ENCODE peak calls at places on chromosomes 13 and 19, in four cellular contexts. One of them, this sample, is unnamed.

GRCh38 chr19:55082023-55082851 is 6.6 kb downstream of the EPS8L1 start:
- DNase-seq in activated effector memory CD4-positive, alpha-beta T cell treated with Interleukin-2 at 50 U/mL for 16 hours: no peak
- DNase-seq in stimulated activated naive CD8-positive, alpha-beta T cell treated with anti-CD3 and anti-CD28 coated beads, Interleukin-15, Interleukin-2, amounts not matched to agents 100 U/mL and 50 U/mL, for 24 hours: peak
- DNase-seq in ELR: peak
- DNase-seq in this sample: peak

GRCh38 chr13:65585346-65585745 is 1644.8 kb downstream of the PCDH9 start:
- DNase-seq in activated effector memory CD4-positive, alpha-beta T cell treated with Interleukin-2 at 50 U/mL for 16 hours: no peak
- DNase-seq in ELR: no peak
- DNase-seq in stimulated activated naive CD8-positive, alpha-beta T cell treated with anti-CD3 and anti-CD28 coated beads, Interleukin-15, Interleukin-2, amounts not matched to agents 100 U/mL and 50 U/mL, for 24 hours: no peak
- DNase-seq in this sample: no peak

GRCh38 chr19:12913011-12913561 is 6.0 kb downstream of the SYCE2 start:
- DNase-seq in stimulated activated naive CD8-positive, alpha-beta T cell treated with anti-CD3 and anti-CD28 coated beads, Interleukin-15, Interleukin-2, amounts not matched to agents 100 U/mL and 50 U/mL, for 24 hours: no peak
- DNase-seq in ELR: peak
- DNase-seq in activated effector memory CD4-positive, alpha-beta T cell treated with Interleukin-2 at 50 U/mL for 16 hours: no peak
- DNase-seq in this sample: no peak

GRCh38 chr13:21625366-21625765 is 21.4 kb upstream of the MICU2 start:
- DNase-seq in stimulated activated naive CD8-positive, alpha-beta T cell treated with anti-CD3 and anti-CD28 coated beads, Interleukin-15, Interleukin-2, amounts not matched to agents 100 U/mL and 50 U/mL, for 24 hours: no peak
- DNase-seq in ELR: peak
- DNase-seq in activated effector memory CD4-positive, alpha-beta T cell treated with Interleukin-2 at 50 U/mL for 16 hours: no peak
- DNase-seq in this sample: peak

GRCh38 chr19:49590971-49591730 is at the start of gene PRR12:
- DNase-seq in ELR: peak
- DNase-seq in activated effector memory CD4-positive, alpha-beta T cell treated with Interleukin-2 at 50 U/mL for 16 hours: peak
- DNase-seq in stimulated activated naive CD8-positive, alpha-beta T cell treated with anti-CD3 and anti-CD28 coated beads, Interleukin-15, Interleukin-2, amounts not matched to agents 100 U/mL and 50 U/mL, for 24 hours: peak
- DNase-seq in this sample: peak

GRCh38 chr13:104086205-104086604 is 1020.0 kb upstream of the SLC10A2 start:
- DNase-seq in activated effector memory CD4-positive, alpha-beta T cell treated with Interleukin-2 at 50 U/mL for 16 hours: no peak
- DNase-seq in stimulated activated naive CD8-positive, alpha-beta T cell treated with anti-CD3 and anti-CD28 coated beads, Interleukin-15, Interleukin-2, amounts not matched to agents 100 U/mL and 50 U/mL, for 24 hours: no peak
- DNase-seq in ELR: no peak
- DNase-seq in this sample: no peak

GRCh38 chr19:7149956-7150705 is 80.6 kb downstream of the ZNF557 start:
- DNase-seq in stimulated activated naive CD8-positive, alpha-beta T cell treated with anti-CD3 and anti-CD28 coated beads, Interleukin-15, Interleukin-2, amounts not matched to agents 100 U/mL and 50 U/mL, for 24 hours: no peak
- DNase-seq in activated effector memory CD4-positive, alpha-beta T cell treated with Interleukin-2 at 50 U/mL for 16 hours: no peak
- DNase-seq in ELR: no peak
- DNase-seq in this sample: no peak

GRCh38 chr19:36771275-36772231 is 1.1 kb downstream of the ZNF850 start:
- DNase-seq in activated effector memory CD4-positive, alpha-beta T cell treated with Interleukin-2 at 50 U/mL for 16 hours: no peak
- DNase-seq in stimulated activated naive CD8-positive, alpha-beta T cell treated with anti-CD3 and anti-CD28 coated beads, Interleukin-15, Interleukin-2, amounts not matched to agents 100 U/mL and 50 U/mL, for 24 hours: peak
- DNase-seq in ELR: peak
- DNase-seq in this sample: no peak

GRCh38 chr19:4130635-4131438 is 6.9 kb upstream of the MAP2K2 start:
- DNase-seq in activated effector memory CD4-positive, alpha-beta T cell treated with Interleukin-2 at 50 U/mL for 16 hours: no peak
- DNase-seq in stimulated activated naive CD8-positive, alpha-beta T cell treated with anti-CD3 and anti-CD28 coated beads, Interleukin-15, Interleukin-2, amounts not matched to agents 100 U/mL and 50 U/mL, for 24 hours: no peak
- DNase-seq in ELR: peak
- DNase-seq in this sample: no peak

GRCh38 chr13:42602910-42603309 is 29.0 kb downstream of the TNFSF11 start:
- DNase-seq in ELR: no peak
- DNase-seq in activated effector memory CD4-positive, alpha-beta T cell treated with Interleukin-2 at 50 U/mL for 16 hours: no peak
- DNase-seq in stimulated activated naive CD8-positive, alpha-beta T cell treated with anti-CD3 and anti-CD28 coated beads, Interleukin-15, Interleukin-2, amounts not matched to agents 100 U/mL and 50 U/mL, for 24 hours: no peak
- DNase-seq in this sample: peak